ENCODE peak calls at places on chromosome 22, in six cellular contexts. G is left kidney, M is HCEC 1CT, H is type B pancreatic cell, N is pancreas, S is HEK293T. V is an unnamed sample.
A peak's percentile ranks its signal among the peaks of the same experiment; 100 is the strongest.

GRCh38 chr22:30044369-30044768 is 35.9 kb upstream of the HORMAD2 start:
- DNase-seq in G (peak; percentile 12), M (peak; percentile 95), H (no peak), N (no peak), S (no peak), V (peak; percentile 70)

GRCh38 chr22:19943665-19944026 is 2.0 kb upstream of the TXNRD2 start:
- DNase-seq in G (peak; percentile 18), M (peak; percentile 75), H (no peak), N (peak; percentile 48), S (no peak), V (no peak)

GRCh38 chr22:47168441-47168840 is 406.0 kb downstream of the TBC1D22A start:
- DNase-seq in G (no peak), M (no peak), H (peak; percentile 50), N (no peak), S (no peak), V (no peak)

GRCh38 chr22:23753371-23753770 is 854 bp downstream of the VPREB3 start:
- DNase-seq in G (no peak), M (no peak), H (no peak), N (no peak), S (no peak), V (no peak)

GRCh38 chr22:23200896-23201295 is 20.6 kb downstream of the BCR start:
- DNase-seq in G (peak; percentile 67), M (no peak), H (no peak), N (no peak), S (no peak), V (no peak)

GRCh38 chr22:21726650-21727049 is 8.9 kb downstream of the YPEL1 start:
- DNase-seq in G (peak; percentile 78), M (peak; percentile 12), H (no peak), N (no peak), S (peak; percentile 75), V (no peak)

GRCh38 chr22:38921126-38921525 is 36.3 kb upstream of the APOBEC3A start:
- DNase-seq in G (no peak), M (no peak), H (no peak), N (peak; percentile 85), S (no peak), V (no peak)

GRCh38 chr22:43293661-43294392 is 49.3 kb downstream of the SCUBE1 start:
- DNase-seq in G (peak; percentile 92), M (peak; percentile 51), H (no peak), N (no peak), S (no peak), V (no peak)

GRCh38 chr22:42257386-42257785 is 13.1 kb downstream of the TCF20 start:
- DNase-seq in G (no peak), M (no peak), H (no peak), N (no peak), S (no peak), V (no peak)

GRCh38 chr22:35731321-35731720 is 13.6 kb downstream of the APOL5 start:
- DNase-seq in G (no peak), M (no peak), H (no peak), N (no peak), S (no peak), V (no peak)

GRCh38 chr22:25084405-25085107 is 115.1 kb upstream of the CRYBB3 start:
- DNase-seq in G (no peak), M (no peak), H (no peak), N (no peak), S (no peak), V (no peak)

GRCh38 chr22:25622011-25622410 is 57.5 kb downstream of the GRK3 start:
- DNase-seq in G (peak; percentile 65), M (no peak), H (no peak), N (no peak), S (no peak), V (no peak)

GRCh38 chr22:22593964-22594656 is 35.0 kb upstream of the PRAME start:
- DNase-seq in G (peak; percentile 81), M (peak; percentile 45), H (no peak), N (peak; percentile 70), S (peak; percentile 73), V (peak; percentile 56)

GRCh38 chr22:46976130-46976529 is 213.7 kb downstream of the TBC1D22A start:
- DNase-seq in G (no peak), M (no peak), H (no peak), N (no peak), S (no peak), V (no peak)

GRCh38 chr22:39277135-39277607 is 32.4 kb upstream of the PDGFB start:
- DNase-seq in G (no peak), M (peak; percentile 88), H (no peak), N (no peak), S (no peak), V (no peak)

GRCh38 chr22:44287121-44287693 is 25.5 kb downstream of the SHISAL1 start:
- DNase-seq in G (no peak), M (no peak), H (no peak), N (no peak), S (no peak), V (no peak)

GRCh38 chr22:47392729-47393128 is 630.3 kb downstream of the TBC1D22A start:
- DNase-seq in G (no peak), M (no peak), H (no peak), N (peak; percentile 39), S (no peak), V (no peak)

GRCh38 chr22:37569009-37569920 is 9.0 kb downstream of the CDC42EP1 start:
- DNase-seq in G (peak; percentile 47), M (no peak), H (no peak), N (peak; percentile 85), S (no peak), V (no peak)

GRCh38 chr22:33867118-33867863 is 53.0 kb downstream of the LARGE1 start:
- DNase-seq in G (no peak), M (no peak), H (no peak), N (no peak), S (no peak), V (no peak)

GRCh38 chr22:41826430-41827383 is 6.2 kb upstream of the SREBF2 start:
- DNase-seq in G (peak; percentile 81), M (no peak), H (no peak), N (no peak), S (no peak), V (no peak)

GRCh38 chr22:47587861-47588582 is 825.6 kb downstream of the TBC1D22A start:
- DNase-seq in G (no peak), M (no peak), H (peak; percentile 27), N (no peak), S (no peak), V (peak; percentile 49)

GRCh38 chr22:36347094-36347493 is 40.7 kb downstream of the MYH9 start:
- DNase-seq in G (no peak), M (no peak), H (no peak), N (no peak), S (no peak), V (no peak)

GRCh38 chr22:35510481-35510934 is 30.1 kb upstream of the RASD2 start:
- DNase-seq in G (no peak), M (peak; percentile 61), H (no peak), N (no peak), S (no peak), V (no peak)

GRCh38 chr22:32564170-32565001 is 89.8 kb downstream of the FBXO7 start:
- DNase-seq in G (no peak), M (no peak), H (no peak), N (no peak), S (no peak), V (no peak)

GRCh38 chr22:35470903-35471321 is 69.7 kb upstream of the RASD2 start:
- DNase-seq in G (no peak), M (peak; percentile 14), H (no peak), N (no peak), S (no peak), V (no peak)

GRCh38 chr22:30667092-30667485 is 586 bp downstream of the DUSP18 start:
- DNase-seq in G (no peak), M (peak; percentile 17), H (no peak), N (no peak), S (no peak), V (no peak)

GRCh38 chr22:50595189-50595588 is 5.4 kb upstream of the MAPK8IP2 start:
- DNase-seq in G (no peak), M (no peak), H (no peak), N (no peak), S (no peak), V (no peak)

GRCh38 chr22:38415561-38416321 is 39.3 kb downstream of the KCNJ4 start:
- DNase-seq in G (no peak), M (no peak), H (no peak), N (peak; percentile 49), S (peak; percentile 70), V (peak; percentile 80)

GRCh38 chr22:20413217-20414058 is 19.5 kb downstream of the ZNF74 start:
- DNase-seq in G (no peak), M (no peak), H (no peak), N (no peak), S (no peak), V (no peak)

GRCh38 chr22:45235101-45235777 is 5.5 kb downstream of the KIAA0930 start:
- DNase-seq in G (no peak), M (no peak), H (no peak), N (no peak), S (no peak), V (no peak)

GRCh38 chr22:46587492-46588278 is 32.5 kb upstream of the GRAMD4 start:
- DNase-seq in G (peak; percentile 69), M (no peak), H (peak; percentile 69), N (peak; percentile 59), S (no peak), V (no peak)